ENCODE peak calls at places on chromosomes 7 and 10, in eight cellular contexts. Z is substantia nigra, B is HT1080, D is LHCN-M2, X is GM04504, U is HepG2, W is fibroblast of lung, O is tibial artery. T is an unnamed sample.

GRCh38 chr7:73452999-73453635 is 19.5 kb downstream of the FZD9 start:
- DNase-seq in Z (no peak), O (no peak), U (peak), B (no peak), X (no peak), W (no peak), D (no peak), T (no peak)

GRCh38 chr7:158887594-158887993 is 31.2 kb downstream of the DYNC2I1 start:
- DNase-seq in Z (no peak), B (no peak), O (no peak), D (no peak), W (no peak), X (peak), U (no peak), T (no peak)

GRCh38 chr10:72107325-72108003 is 19.1 kb upstream of the SPOCK2 start:
- DNase-seq in O (no peak), D (peak), Z (no peak), B (peak), U (no peak), X (no peak), W (peak), T (no peak)

GRCh38 chr10:53786236-53786635 is 1013.7 kb upstream of the MBL2 start:
- DNase-seq in W (no peak), Z (no peak), B (peak), D (no peak), U (peak), X (no peak), O (no peak), T (no peak)

GRCh38 chr10:78981257-78981969 is 87.4 kb upstream of the ZMIZ1 start:
- DNase-seq in D (no peak), B (no peak), W (no peak), O (no peak), Z (no peak), U (no peak), X (no peak), T (no peak)

GRCh38 chr10:103798511-103798910 is 56.9 kb downstream of the SH3PXD2A start:
- DNase-seq in D (no peak), X (no peak), U (no peak), Z (no peak), W (no peak), O (no peak), B (no peak), T (no peak)

GRCh38 chr7:25985196-25985595 is 166.8 kb upstream of the NFE2L3 start:
- DNase-seq in X (no peak), B (no peak), O (no peak), W (no peak), U (no peak), D (no peak), Z (no peak), T (no peak)

GRCh38 chr7:123367508-123368122 is 166.8 kb downstream of the IQUB start:
- DNase-seq in B (peak), W (peak), Z (no peak), U (peak), X (no peak), D (peak), O (no peak), T (no peak)

GRCh38 chr7:34759477-34760125 is 101.6 kb downstream of the NPSR1 start:
- DNase-seq in O (no peak), W (peak), B (peak), D (peak), X (peak), U (peak), Z (no peak), T (no peak)

GRCh38 chr10:74880041-74880440 is 53.6 kb downstream of the KAT6B start:
- DNase-seq in O (no peak), X (no peak), U (no peak), B (peak), W (peak), D (peak), Z (no peak), T (no peak)

GRCh38 chr7:82517059-82517458 is 73.5 kb upstream of the CACNA2D1 start:
- DNase-seq in U (no peak), Z (no peak), W (no peak), D (no peak), O (no peak), X (no peak), B (no peak), T (no peak)

GRCh38 chr7:33650828-33651227 is 254.5 kb upstream of the BMPER start:
- DNase-seq in W (no peak), O (no peak), Z (no peak), U (no peak), D (no peak), X (peak), B (no peak), T (no peak)

GRCh38 chr10:117217196-117217761 is 20.0 kb downstream of the KCNK18 start:
- DNase-seq in X (no peak), D (peak), Z (no peak), W (peak), O (peak), U (no peak), B (no peak), T (no peak)

GRCh38 chr10:73855413-73855812 is 18.9 kb downstream of the CAMK2G start:
- DNase-seq in B (no peak), D (no peak), Z (no peak), X (no peak), W (no peak), O (no peak), U (no peak), T (no peak)

GRCh38 chr10:30013684-30014246 is 45.6 kb downstream of the JCAD start:
- DNase-seq in W (peak), U (peak), O (no peak), Z (no peak), B (no peak), D (no peak), X (no peak), T (no peak)

GRCh38 chr10:52312999-52313349 is 1.1 kb upstream of the DKK1 start:
- DNase-seq in U (no peak), B (no peak), O (no peak), Z (no peak), X (no peak), W (peak), D (no peak), T (no peak)

GRCh38 chr7:29019896-29020295 is 61.8 kb upstream of the TRIL start:
- DNase-seq in X (no peak), W (no peak), D (peak), Z (no peak), O (no peak), U (no peak), B (no peak), T (no peak)

GRCh38 chr7:84412161-84412969 is 217.8 kb upstream of the SEMA3A start:
- DNase-seq in O (no peak), D (peak), Z (no peak), X (peak), W (peak), U (peak), B (peak), T (no peak)

GRCh38 chr10:78656397-78656796 is 412.4 kb upstream of the ZMIZ1 start:
- DNase-seq in D (no peak), O (no peak), B (no peak), U (no peak), X (no peak), W (no peak), Z (no peak), T (no peak)

GRCh38 chr10:112409274-112409673 is 35.4 kb downstream of the ACSL5 start:
- DNase-seq in X (no peak), U (no peak), D (no peak), B (no peak), O (no peak), Z (no peak), W (no peak), T (no peak)